ENCODE peak calls at places on chromosomes 4 and X, in five cellular contexts. One of them, this sample, is unnamed.

GRCh38 chr4:76488905-76489798 is 54.1 kb downstream of the SHROOM3 start:
- DNase-seq in neural crest cell: no peak
- DNase-seq in MM.1S: no peak
- DNase-seq in stomach: no peak
- DNase-seq in type B pancreatic cell: no peak
- DNase-seq in this sample: no peak

GRCh38 chr4:148854203-148854602 is 412.0 kb upstream of the NR3C2 start:
- DNase-seq in neural crest cell: no peak
- DNase-seq in MM.1S: no peak
- DNase-seq in stomach: no peak
- DNase-seq in type B pancreatic cell: no peak
- DNase-seq in this sample: no peak

GRCh38 chrX:153490217-153490616 is 4.6 kb upstream of the BGN start:
- DNase-seq in neural crest cell: no peak
- DNase-seq in MM.1S: no peak
- DNase-seq in stomach: no peak
- DNase-seq in type B pancreatic cell: no peak
- DNase-seq in this sample: no peak

GRCh38 chr4:112604590-112604989 is 32.1 kb downstream of the ZGRF1 start:
- DNase-seq in neural crest cell: peak; percentile 52
- DNase-seq in MM.1S: peak; percentile 64
- DNase-seq in stomach: no peak
- DNase-seq in type B pancreatic cell: no peak
- DNase-seq in this sample: peak; percentile 12

GRCh38 chr4:139728840-139729239 is 63.2 kb downstream of the MGST2 start:
- DNase-seq in neural crest cell: no peak
- DNase-seq in MM.1S: no peak
- DNase-seq in stomach: peak; percentile 66
- DNase-seq in type B pancreatic cell: no peak
- DNase-seq in this sample: no peak

GRCh38 chr4:56650259-56651070 is 30.6 kb downstream of the HOPX start:
- DNase-seq in neural crest cell: no peak
- DNase-seq in MM.1S: no peak
- DNase-seq in stomach: no peak
- DNase-seq in type B pancreatic cell: no peak
- DNase-seq in this sample: no peak

GRCh38 chrX:46649421-46650260 is 76.1 kb downstream of the CHST7 start:
- DNase-seq in neural crest cell: no peak
- DNase-seq in MM.1S: peak; percentile 17
- DNase-seq in stomach: peak; percentile 28
- DNase-seq in type B pancreatic cell: no peak
- DNase-seq in this sample: no peak

GRCh38 chr4:133154725-133155124 is 5.6 kb downstream of the PCDH10 start:
- DNase-seq in neural crest cell: peak; percentile 7
- DNase-seq in MM.1S: peak; percentile 30
- DNase-seq in stomach: no peak
- DNase-seq in type B pancreatic cell: peak; percentile 36
- DNase-seq in this sample: no peak

GRCh38 chrX:11899091-11899490 is 141.1 kb downstream of the MSL3 start:
- DNase-seq in neural crest cell: no peak
- DNase-seq in MM.1S: no peak
- DNase-seq in stomach: no peak
- DNase-seq in type B pancreatic cell: no peak
- DNase-seq in this sample: no peak

GRCh38 chr4:74768857-74769525 is 25.3 kb downstream of the BTC start:
- DNase-seq in neural crest cell: no peak
- DNase-seq in MM.1S: no peak
- DNase-seq in stomach: peak; percentile 56
- DNase-seq in type B pancreatic cell: no peak
- DNase-seq in this sample: no peak

GRCh38 chrX:116230136-116230886 is 59.8 kb downstream of the AGTR2 start:
- DNase-seq in neural crest cell: no peak
- DNase-seq in MM.1S: no peak
- DNase-seq in stomach: no peak
- DNase-seq in type B pancreatic cell: no peak
- DNase-seq in this sample: no peak

GRCh38 chrX:82757614-82758013 is 750.5 kb upstream of the POU3F4 start:
- DNase-seq in neural crest cell: no peak
- DNase-seq in MM.1S: no peak
- DNase-seq in stomach: no peak
- DNase-seq in type B pancreatic cell: no peak
- DNase-seq in this sample: no peak

GRCh38 chr4:163603246-163603645 is 108.8 kb downstream of the TMA16 start:
- DNase-seq in neural crest cell: no peak
- DNase-seq in MM.1S: no peak
- DNase-seq in stomach: no peak
- DNase-seq in type B pancreatic cell: no peak
- DNase-seq in this sample: no peak

GRCh38 chr4:150082241-150082640 is 4.0 kb downstream of the DCLK2 start:
- DNase-seq in neural crest cell: no peak
- DNase-seq in MM.1S: peak; percentile 77
- DNase-seq in stomach: peak; percentile 34
- DNase-seq in type B pancreatic cell: no peak
- DNase-seq in this sample: no peak

GRCh38 chr4:165355900-165356300 is 22.9 kb upstream of the CPE start:
- DNase-seq in neural crest cell: peak; percentile 43
- DNase-seq in MM.1S: peak; percentile 43
- DNase-seq in stomach: no peak
- DNase-seq in type B pancreatic cell: no peak
- DNase-seq in this sample: no peak

GRCh38 chrX:21840199-21840557 is 761 bp downstream of the MBTPS2 start:
- DNase-seq in neural crest cell: no peak
- DNase-seq in MM.1S: peak; percentile 34
- DNase-seq in stomach: no peak
- DNase-seq in type B pancreatic cell: no peak
- DNase-seq in this sample: no peak

GRCh38 chr4:156972370-156972980 is 876 bp upstream of the PDGFC start:
- DNase-seq in neural crest cell: no peak
- DNase-seq in MM.1S: peak; percentile 42
- DNase-seq in stomach: no peak
- DNase-seq in type B pancreatic cell: no peak
- DNase-seq in this sample: no peak

GRCh38 chr4:167034983-167035382 is 199.3 kb downstream of the SPOCK3 start:
- DNase-seq in neural crest cell: no peak
- DNase-seq in MM.1S: no peak
- DNase-seq in stomach: no peak
- DNase-seq in type B pancreatic cell: no peak
- DNase-seq in this sample: no peak

GRCh38 chr4:184310171-184310567 is 92.5 kb upstream of the ENPP6 start:
- DNase-seq in neural crest cell: no peak
- DNase-seq in MM.1S: no peak
- DNase-seq in stomach: no peak
- DNase-seq in type B pancreatic cell: no peak
- DNase-seq in this sample: no peak

GRCh38 chr4:45910511-45910910 is 213.3 kb downstream of the GABRG1 start:
- DNase-seq in neural crest cell: no peak
- DNase-seq in MM.1S: no peak
- DNase-seq in stomach: no peak
- DNase-seq in type B pancreatic cell: no peak
- DNase-seq in this sample: no peak

GRCh38 chr4:110668463-110669245 is 45.8 kb upstream of the PITX2 start:
- DNase-seq in neural crest cell: no peak
- DNase-seq in MM.1S: no peak
- DNase-seq in stomach: no peak
- DNase-seq in type B pancreatic cell: no peak
- DNase-seq in this sample: no peak

GRCh38 chrX:39261446-39262147 is 460.3 kb downstream of the MID1IP1 start:
- DNase-seq in neural crest cell: peak; percentile 1
- DNase-seq in MM.1S: peak; percentile 43
- DNase-seq in stomach: no peak
- DNase-seq in type B pancreatic cell: no peak
- DNase-seq in this sample: no peak

GRCh38 chr4:38990241-38990640 is 42.0 kb downstream of the TMEM156 start:
- DNase-seq in neural crest cell: no peak
- DNase-seq in MM.1S: no peak
- DNase-seq in stomach: no peak
- DNase-seq in type B pancreatic cell: no peak
- DNase-seq in this sample: no peak

GRCh38 chr4:38994135-38994534 is 38.1 kb downstream of the TMEM156 start:
- DNase-seq in neural crest cell: no peak
- DNase-seq in MM.1S: no peak
- DNase-seq in stomach: no peak
- DNase-seq in type B pancreatic cell: no peak
- DNase-seq in this sample: no peak

GRCh38 chr4:38989487-38989886 is 42.7 kb downstream of the TMEM156 start:
- DNase-seq in neural crest cell: no peak
- DNase-seq in MM.1S: no peak
- DNase-seq in stomach: no peak
- DNase-seq in type B pancreatic cell: no peak
- DNase-seq in this sample: no peak

DNA sequence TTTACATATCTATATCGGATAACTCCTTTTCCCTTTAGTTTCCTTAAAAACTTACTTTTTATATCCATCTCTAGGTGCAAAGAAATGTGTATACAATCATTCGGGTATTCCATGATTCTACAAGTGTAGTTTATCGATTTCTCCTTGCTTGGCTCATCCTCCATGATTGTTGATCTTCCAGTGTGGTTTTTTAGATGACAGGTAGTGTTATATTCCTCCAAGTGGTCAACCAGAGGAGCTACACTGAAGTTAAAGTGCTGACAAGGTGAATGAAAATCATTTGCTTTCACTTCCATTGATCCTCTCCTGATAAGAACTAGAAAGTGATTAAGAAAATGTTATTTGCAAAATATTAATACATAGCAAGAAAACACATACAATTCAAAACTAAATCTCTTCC is 38.5 kb downstream of the TMEM156 start:
- DNase-seq in neural crest cell: no peak
- DNase-seq in MM.1S: peak; percentile 46
- DNase-seq in stomach: no peak
- DNase-seq in type B pancreatic cell: no peak
- DNase-seq in this sample: no peak
- TF ChIP-seq CTCF in neural crest cell: peak; percentile 26
- TF ChIP-seq CTCF in MM.1S: peak; percentile 47
- TF ChIP-seq CTCF in stomach: no peak
- TF ChIP-seq CTCF in type B pancreatic cell: peak; percentile 44
- TF ChIP-seq CTCF in this sample: no peak

GRCh38 chr4:70913947-70914445 is 11.8 kb downstream of the MOB1B start:
- DNase-seq in neural crest cell: no peak
- DNase-seq in MM.1S: no peak
- DNase-seq in stomach: no peak
- DNase-seq in type B pancreatic cell: no peak
- DNase-seq in this sample: no peak

GRCh38 chr4:70914631-70915030 is 12.5 kb downstream of the MOB1B start:
- DNase-seq in neural crest cell: no peak
- DNase-seq in MM.1S: no peak
- DNase-seq in stomach: no peak
- DNase-seq in type B pancreatic cell: no peak
- DNase-seq in this sample: no peak

GRCh38 chr4:70915048-70915815 is 13.1 kb downstream of the MOB1B start:
- DNase-seq in neural crest cell: no peak
- DNase-seq in MM.1S: no peak
- DNase-seq in stomach: no peak
- DNase-seq in type B pancreatic cell: no peak
- DNase-seq in this sample: no peak

GRCh38 chr4:70920592-70920991 is 18.4 kb downstream of the MOB1B start:
- DNase-seq in neural crest cell: no peak
- DNase-seq in MM.1S: no peak
- DNase-seq in stomach: no peak
- DNase-seq in type B pancreatic cell: no peak
- DNase-seq in this sample: no peak

GRCh38 chr4:70915874-70916559 is 13.8 kb downstream of the MOB1B start:
- DNase-seq in neural crest cell: no peak
- DNase-seq in MM.1S: no peak
- DNase-seq in stomach: no peak
- DNase-seq in type B pancreatic cell: no peak
- DNase-seq in this sample: no peak
- TF ChIP-seq CTCF in neural crest cell: no peak
- TF ChIP-seq CTCF in MM.1S: no peak
- TF ChIP-seq CTCF in stomach: no peak
- TF ChIP-seq CTCF in type B pancreatic cell: no peak
- TF ChIP-seq CTCF in this sample: no peak

DNA sequence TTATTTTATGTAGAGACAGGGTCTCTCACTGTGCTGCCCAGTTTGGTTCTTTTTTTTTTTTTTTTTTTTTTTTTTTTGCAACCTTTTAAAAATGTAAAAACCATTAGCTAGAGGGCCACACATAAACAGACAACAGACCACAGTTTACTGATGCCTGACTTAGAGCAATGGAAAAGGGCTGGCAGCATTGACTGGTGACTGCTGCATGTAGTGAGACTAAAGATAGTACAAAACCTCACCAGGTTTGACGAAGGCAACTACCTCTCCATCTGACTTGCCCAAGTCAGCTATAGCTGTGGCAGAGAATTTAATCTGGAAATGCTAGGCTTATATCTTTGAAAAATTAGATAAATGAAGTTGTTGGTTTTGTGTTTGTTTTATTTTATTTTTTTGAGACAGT is 102.9 kb downstream of the RBM47 start:
- DNase-seq in neural crest cell: no peak
- DNase-seq in MM.1S: no peak
- DNase-seq in stomach: no peak
- DNase-seq in type B pancreatic cell: no peak
- DNase-seq in this sample: no peak
- TF ChIP-seq CTCF in neural crest cell: no peak
- TF ChIP-seq CTCF in MM.1S: no peak
- TF ChIP-seq CTCF in stomach: no peak
- TF ChIP-seq CTCF in type B pancreatic cell: no peak
- TF ChIP-seq CTCF in this sample: no peak

GRCh38 chrX:70554523-70554922 is 109.9 kb downstream of the DLG3 start:
- DNase-seq in neural crest cell: no peak
- DNase-seq in MM.1S: no peak
- DNase-seq in stomach: no peak
- DNase-seq in type B pancreatic cell: no peak
- DNase-seq in this sample: no peak

GRCh38 chrX:70553516-70553915 is 108.9 kb downstream of the DLG3 start:
- DNase-seq in neural crest cell: no peak
- DNase-seq in MM.1S: peak; percentile 44
- DNase-seq in stomach: no peak
- DNase-seq in type B pancreatic cell: no peak
- DNase-seq in this sample: no peak

GRCh38 chrX:70554948-70555347 is 110.3 kb downstream of the DLG3 start:
- DNase-seq in neural crest cell: no peak
- DNase-seq in MM.1S: no peak
- DNase-seq in stomach: no peak
- DNase-seq in type B pancreatic cell: no peak
- DNase-seq in this sample: no peak

GRCh38 chrX:70552174-70552704 is 107.6 kb downstream of the DLG3 start:
- DNase-seq in neural crest cell: no peak
- DNase-seq in MM.1S: no peak
- DNase-seq in stomach: no peak
- DNase-seq in type B pancreatic cell: no peak
- DNase-seq in this sample: no peak

GRCh38 chrX:70554081-70554480 is 109.4 kb downstream of the DLG3 start:
- DNase-seq in neural crest cell: no peak
- DNase-seq in MM.1S: peak; percentile 21
- DNase-seq in stomach: no peak
- DNase-seq in type B pancreatic cell: no peak
- DNase-seq in this sample: no peak
- TF ChIP-seq CTCF in neural crest cell: no peak
- TF ChIP-seq CTCF in MM.1S: peak; percentile 18
- TF ChIP-seq CTCF in stomach: peak; percentile 38
- TF ChIP-seq CTCF in type B pancreatic cell: no peak
- TF ChIP-seq CTCF in this sample: no peak

DNA sequence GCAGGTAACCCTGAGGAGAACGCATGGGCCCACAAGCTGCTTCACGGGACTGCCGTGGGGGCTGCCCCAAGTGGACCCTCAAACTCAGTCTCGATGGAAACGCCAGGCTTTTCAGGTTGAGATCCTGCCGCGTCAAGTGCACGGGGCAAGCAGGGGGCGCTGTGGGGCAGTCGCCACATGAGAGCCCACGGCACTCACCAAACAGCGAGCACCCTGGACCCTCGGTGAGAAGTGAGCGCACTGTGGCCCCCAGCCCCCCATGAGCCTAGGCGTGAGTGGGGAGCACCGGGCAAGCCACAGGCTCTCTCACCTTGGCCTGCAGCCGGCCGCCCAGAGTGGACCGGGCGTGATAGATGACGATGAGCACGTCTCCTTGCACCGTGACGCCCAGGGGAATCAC is 50.9 kb upstream of the CPLX1 start:
- DNase-seq in neural crest cell: no peak
- DNase-seq in MM.1S: no peak
- DNase-seq in stomach: no peak
- DNase-seq in type B pancreatic cell: no peak
- DNase-seq in this sample: no peak
- TF ChIP-seq CTCF in neural crest cell: peak; percentile 40
- TF ChIP-seq CTCF in MM.1S: no peak
- TF ChIP-seq CTCF in stomach: no peak
- TF ChIP-seq CTCF in type B pancreatic cell: peak; percentile 52
- TF ChIP-seq CTCF in this sample: peak; percentile 3